ENCODE peak calls at places on chromosomes 11 and 22, in ten cellular contexts. N is omental fat pad; J is HCT116; V is amniotic stem cell; Z is pulmonary artery endothelial cell; Y is mucosa of descending colon; E is nucleus accumbens; S is adrenal gland; H is stimulated activated naive B cell treated with anti-CD40 and anti-IgM and Interleukin-4, amounts not matched to agents 10 μg/mL and 1 μg/mL and 100 μg/mL, for 72 hours; U is IMR-90. Q is an unnamed sample.

GRCh38 chr11:118629761-118630661 is 22.6 kb downstream of the PHLDB1 start:
- DNase-seq in N (no peak), J (no peak), V (no peak), Z (no peak), Y (peak; percentile 84), E (no peak), S (no peak), H (no peak), U (no peak), Q (no peak)

GRCh38 chr11:15761235-15761634 is 595.1 kb downstream of the SOX6 start:
- DNase-seq in N (no peak), J (no peak), V (no peak), Z (no peak), Y (peak; percentile 37), E (no peak), S (no peak), H (no peak), U (no peak), Q (no peak)

GRCh38 chr11:67261942-67262681 is 4.2 kb upstream of the GRK2 start:
- DNase-seq in N (no peak), J (no peak), V (no peak), Z (no peak), Y (peak; percentile 44), E (no peak), S (no peak), H (no peak), U (no peak), Q (no peak)

GRCh38 chr22:42747701-42748513 is 27.2 kb upstream of the A4GALT start:
- DNase-seq in N (no peak), J (no peak), V (no peak), Z (no peak), Y (no peak), E (no peak), S (no peak), H (no peak), U (peak; percentile 76), Q (no peak)

GRCh38 chr11:69413015-69413801 is 68.3 kb upstream of the LINC01488 start:
- DNase-seq in N (no peak), J (no peak), V (no peak), Z (no peak), Y (peak; percentile 8), E (no peak), S (no peak), H (no peak), U (no peak), Q (no peak)

GRCh38 chr22:23035557-23036277 is 34.6 kb upstream of the GNAZ start:
- DNase-seq in N (no peak), J (no peak), V (no peak), Z (no peak), Y (no peak), E (no peak), S (no peak), H (peak; percentile 32), U (no peak), Q (no peak)

GRCh38 chr11:134372536-134372935 is 39.5 kb downstream of the B3GAT1 start:
- DNase-seq in N (no peak), J (no peak), V (no peak), Z (no peak), Y (peak; percentile 4), E (no peak), S (peak; percentile 8), H (no peak), U (no peak), Q (no peak)

GRCh38 chr11:76574406-76574805 is 96.1 kb downstream of the LRRC32 start:
- DNase-seq in N (no peak), J (no peak), V (no peak), Z (no peak), Y (no peak), E (no peak), S (no peak), H (no peak), U (peak; percentile 70), Q (no peak)

GRCh38 chr22:35995345-35995744 is 33.3 kb downstream of the RBFOX2 start:
- DNase-seq in N (no peak), J (no peak), V (no peak), Z (no peak), Y (no peak), E (no peak), S (no peak), H (no peak), U (peak; percentile 70), Q (no peak)

GRCh38 chr11:28107331-28107725 is 628 bp downstream of the KIF18A start:
- DNase-seq in N (no peak), J (no peak), V (no peak), Z (no peak), Y (no peak), E (no peak), S (no peak), H (no peak), U (peak; percentile 37), Q (no peak)

GRCh38 chr11:130827697-130828377 is 88.4 kb downstream of the SNX19 start:
- DNase-seq in N (no peak), J (peak; percentile 50), V (peak; percentile 64), Z (peak; percentile 7), Y (peak; percentile 51), E (peak; percentile 29), S (peak; percentile 85), H (no peak), U (peak; percentile 82), Q (peak; percentile 89)

Q was measured in lower leg skin.